ENCODE peak calls at places on chromosomes 6 and 20, in seven cellular contexts. I, A, Z, Q, B, V and D are unnamed samples.

GRCh38 chr6:36663504-36664446 is 14.7 kb upstream of the CDKN1A start:
- DNase-seq in I (no peak), A (no peak), Z (no peak), Q (no peak), B (no peak), V (no peak), D (no peak)

GRCh38 chr20:37670426-37670825 is 23.4 kb upstream of the CTNNBL1 start:
- DNase-seq in I (no peak), A (no peak), Z (peak), Q (no peak), B (no peak), V (peak), D (no peak)

GRCh38 chr6:89298680-89299450 is 16.2 kb downstream of the GABRR2 start:
- DNase-seq in I (no peak), A (peak), Z (peak), Q (no peak), B (no peak), V (no peak), D (peak)

GRCh38 chr6:156719720-156720563 is 57.2 kb upstream of the ARID1B start:
- DNase-seq in I (peak), A (peak), Z (peak), Q (peak), B (peak), V (peak), D (peak)

GRCh38 chr6:139881251-139881650 is 506.8 kb upstream of the CITED2 start:
- DNase-seq in I (no peak), A (no peak), Z (no peak), Q (no peak), B (no peak), V (no peak), D (no peak)

GRCh38 chr6:15722731-15723130 is 59.9 kb upstream of the DTNBP1 start:
- DNase-seq in I (no peak), A (no peak), Z (no peak), Q (no peak), B (no peak), V (no peak), D (no peak)

GRCh38 chr6:151675746-151676459 is 131.6 kb upstream of the ESR1 start:
- DNase-seq in I (no peak), A (peak), Z (no peak), Q (peak), B (peak), V (no peak), D (no peak)

GRCh38 chr6:137024172-137024990 is 20.4 kb downstream of the IL20RA start:
- DNase-seq in I (no peak), A (no peak), Z (no peak), Q (no peak), B (no peak), V (no peak), D (no peak)

GRCh38 chr6:148578837-148579236 is 168.0 kb upstream of the UST start:
- DNase-seq in I (no peak), A (no peak), Z (no peak), Q (no peak), B (no peak), V (no peak), D (no peak)

GRCh38 chr6:157019115-157019628 is 242.0 kb downstream of the ARID1B start:
- DNase-seq in I (no peak), A (peak), Z (no peak), Q (no peak), B (no peak), V (no peak), D (no peak)

GRCh38 chr6:154343473-154344308 is 12.9 kb downstream of the IPCEF1 start:
- DNase-seq in I (no peak), A (peak), Z (peak), Q (no peak), B (peak), V (no peak), D (no peak)

GRCh38 chr20:17043323-17043722 is 183.5 kb upstream of the PCSK2 start:
- DNase-seq in I (no peak), A (no peak), Z (no peak), Q (no peak), B (no peak), V (no peak), D (no peak)

GRCh38 chr6:105835373-105835772 is 250.8 kb upstream of the PRDM1 start:
- DNase-seq in I (no peak), A (peak), Z (no peak), Q (peak), B (peak), V (no peak), D (no peak)

GRCh38 chr20:62818592-62819493 is 2.0 kb downstream of the COL9A3 start:
- DNase-seq in I (no peak), A (peak), Z (no peak), Q (peak), B (peak), V (no peak), D (no peak)

GRCh38 chr6:81487489-81487888 is 265.0 kb downstream of the TENT5A start:
- DNase-seq in I (no peak), A (peak), Z (no peak), Q (no peak), B (no peak), V (peak), D (no peak)

DNA sequence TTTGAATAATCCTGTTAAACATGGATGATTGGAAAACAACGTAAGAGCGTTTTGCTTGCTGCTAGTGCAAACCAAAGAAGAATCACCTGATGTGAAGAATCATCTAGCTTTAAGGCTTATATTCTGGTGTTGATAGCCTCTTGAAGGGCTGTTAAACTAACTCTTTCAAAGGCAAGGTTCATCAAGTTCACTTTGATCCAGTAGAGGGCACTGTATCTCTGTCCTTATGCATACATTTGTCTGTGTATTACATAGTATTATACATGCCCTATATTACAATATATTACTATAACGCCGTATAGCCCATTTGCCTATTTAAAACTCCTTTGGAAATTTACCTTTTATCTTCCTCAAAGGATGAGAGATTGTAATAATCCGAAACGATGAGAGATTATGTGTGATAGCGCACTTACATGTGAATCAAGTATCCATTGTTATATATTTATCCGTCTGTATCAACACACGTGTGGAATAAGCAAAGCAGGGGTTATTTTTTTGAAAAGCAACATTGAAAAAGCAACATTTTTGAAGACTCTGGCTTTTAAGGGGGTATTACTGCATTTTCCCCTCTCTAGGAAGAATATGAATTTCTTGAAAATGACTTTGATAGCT is 50.8 kb upstream of the NRN1 start:
- DNase-seq in I (no peak), A (no peak), Z (peak), Q (peak), B (no peak), V (no peak), D (peak)
- TF ChIP-seq CTCF in I (peak), A (no peak), Z (peak), Q (peak), B (peak), V (peak), D (peak)

GRCh38 chr20:44574372-44574771 is 8.0 kb upstream of the PKIG start:
- DNase-seq in I (no peak), A (no peak), Z (no peak), Q (no peak), B (no peak), V (no peak), D (no peak)

GRCh38 chr20:44572551-44573500 is 9.6 kb upstream of the PKIG start:
- DNase-seq in I (no peak), A (peak), Z (peak), Q (peak), B (no peak), V (peak), D (no peak)

GRCh38 chr20:44579313-44580090 is 2.9 kb upstream of the PKIG start:
- DNase-seq in I (no peak), A (no peak), Z (no peak), Q (no peak), B (no peak), V (no peak), D (no peak)

GRCh38 chr20:44573501-44573869 is 8.9 kb upstream of the PKIG start:
- DNase-seq in I (no peak), A (no peak), Z (no peak), Q (no peak), B (no peak), V (no peak), D (no peak)

GRCh38 chr20:44576297-44576696 is 6.1 kb upstream of the PKIG start:
- DNase-seq in I (no peak), A (peak), Z (peak), Q (no peak), B (no peak), V (no peak), D (no peak)
- TF ChIP-seq CTCF in I (no peak), A (peak), Z (peak), Q (no peak), B (no peak), V (peak), D (peak)

GRCh38 chr20:36491901-36492617 is 49.3 kb upstream of the MYL9 start:
- DNase-seq in I (no peak), A (no peak), Z (no peak), Q (peak), B (no peak), V (no peak), D (no peak)

GRCh38 chr20:36496707-36497669 is 44.3 kb upstream of the MYL9 start:
- DNase-seq in I (no peak), A (no peak), Z (no peak), Q (no peak), B (no peak), V (no peak), D (no peak)

GRCh38 chr20:36490191-36490590 is 51.1 kb upstream of the MYL9 start:
- DNase-seq in I (no peak), A (no peak), Z (no peak), Q (no peak), B (no peak), V (no peak), D (no peak)

GRCh38 chr20:36493801-36494114 is 47.6 kb upstream of the MYL9 start:
- DNase-seq in I (no peak), A (peak), Z (peak), Q (no peak), B (no peak), V (peak), D (no peak)

DNA sequence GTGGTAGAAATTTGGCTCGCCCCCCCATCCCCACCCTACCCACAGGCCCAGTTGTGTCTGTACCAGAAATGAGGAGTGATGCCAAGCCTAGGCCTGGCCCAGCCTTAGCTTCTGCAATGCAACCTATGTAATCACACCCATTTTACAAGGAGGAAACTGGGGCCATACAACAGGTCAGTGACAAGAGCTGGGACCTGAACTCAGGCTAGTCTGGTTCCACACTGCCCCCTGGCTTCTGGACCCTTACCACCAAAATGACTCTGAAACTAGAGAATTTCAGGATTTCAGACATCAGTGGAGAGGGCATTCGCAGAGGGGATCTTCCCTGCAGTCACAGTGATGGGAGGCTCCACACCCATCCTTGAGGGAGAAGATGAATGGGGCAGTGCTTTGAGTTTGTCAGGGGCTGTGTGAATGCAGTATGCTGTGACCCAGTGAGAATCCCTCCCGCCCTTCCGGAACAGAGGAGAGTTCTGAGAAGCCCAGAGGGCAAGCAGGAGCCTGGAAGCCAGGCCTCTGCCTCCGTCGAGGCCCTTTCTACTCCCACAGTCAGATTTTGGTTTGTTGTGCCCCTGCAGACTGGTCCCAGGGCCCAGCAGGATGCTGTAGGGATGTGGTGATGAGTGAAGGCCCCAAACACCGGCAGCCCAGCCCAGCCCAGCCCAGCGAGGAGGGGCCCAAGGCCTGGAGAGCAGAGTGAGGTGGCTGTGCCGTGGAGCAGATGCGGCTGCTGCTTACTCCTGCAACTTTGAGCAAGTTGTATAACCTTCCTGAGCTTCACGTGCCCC is 48.1 kb upstream of the MYL9 start:
- DNase-seq in I (no peak), A (no peak), Z (no peak), Q (no peak), B (no peak), V (no peak), D (no peak)
- TF ChIP-seq CTCF in I (peak), A (peak), Z (peak), Q (no peak), B (no peak), V (peak), D (no peak)

DNA sequence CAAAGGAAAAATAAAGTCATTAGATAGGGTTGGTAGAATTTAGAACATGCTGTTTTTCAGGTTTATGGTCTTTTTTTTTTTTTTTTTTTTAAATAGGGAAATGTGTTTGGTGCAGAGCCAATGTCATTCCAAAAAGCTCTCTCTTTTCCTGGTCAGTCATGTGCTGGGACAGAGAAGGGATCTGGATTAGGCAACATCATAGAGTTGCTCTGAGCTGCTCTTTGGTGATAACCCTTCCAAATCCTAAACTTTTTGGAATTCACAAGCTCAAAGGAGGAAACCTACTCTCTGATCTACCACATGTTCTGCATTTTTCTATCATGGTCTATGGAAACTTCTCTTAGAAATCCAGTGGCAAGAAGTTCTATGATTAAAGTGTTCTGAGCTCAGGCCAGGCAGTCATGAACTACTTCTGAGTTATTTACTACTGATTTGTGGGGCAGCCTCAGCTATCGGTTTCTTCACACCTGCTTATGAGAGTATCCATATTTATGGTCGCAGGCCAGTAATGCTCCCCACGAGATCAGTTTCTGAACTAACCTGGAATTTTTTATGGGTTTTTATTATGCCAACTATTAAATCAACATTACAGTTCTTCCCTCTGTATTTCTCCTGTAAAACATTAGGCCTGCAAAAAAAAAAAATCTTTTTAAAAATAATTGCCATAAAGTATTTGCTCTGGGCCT is 4.8 kb downstream of the EDN1 start:
- DNase-seq in I (no peak), A (no peak), Z (no peak), Q (no peak), B (no peak), V (no peak), D (no peak)
- TF ChIP-seq CTCF in I (no peak), A (no peak), Z (no peak), Q (no peak), B (no peak), V (no peak), D (no peak)

GRCh38 chr20:19590382-19590781 is 167.7 kb upstream of the RIN2 start:
- DNase-seq in I (no peak), A (no peak), Z (no peak), Q (no peak), B (no peak), V (no peak), D (no peak)
- TF ChIP-seq CTCF in I (no peak), A (no peak), Z (no peak), Q (no peak), B (no peak), V (no peak), D (no peak)